ENCODE peak calls at places on chromosomes 4 and X, in seven cellular contexts. T is upper lobe of right lung; E is WTC11; V is nephron progenitor cell; P is Calu3; O is tibial artery; I is activated T-helper 1 cell treated with anti-CD3 and anti-CD28 coated beads, Interleukin-12 subunit alpha, Interleukin-12 subunit beta, Interleukin-2, Interleukin-4 antibody, amounts not matched to agents 30 ng/mL and 10 ng/mL and 1 ng/mL, durations not matched to agents 14 hours and 24 hours and 36 hours. M is an unnamed sample.

GRCh38 chrX:70479970-70480659 is 35.5 kb downstream of the DLG3 start:
- DNase-seq in T (no peak), E (no peak), V (no peak), P (peak), O (no peak), I (no peak), M (no peak)

GRCh38 chrX:10055430-10055829 is 88.3 kb downstream of the CLDN34 start:
- DNase-seq in T (no peak), E (no peak), V (no peak), P (no peak), O (no peak), I (no peak), M (no peak)

GRCh38 chr4:107801766-107802211 is 22.9 kb upstream of the SGMS2 start:
- DNase-seq in T (no peak), E (no peak), V (no peak), P (no peak), O (no peak), I (no peak), M (no peak)

GRCh38 chr4:24564488-24564887 is 19.9 kb downstream of the DHX15 start:
- DNase-seq in T (no peak), E (no peak), V (no peak), P (no peak), O (no peak), I (no peak), M (no peak)

GRCh38 chrX:69179380-69179911 is 14.2 kb upstream of the PJA1 start:
- DNase-seq in T (no peak), E (peak), V (peak), P (no peak), O (no peak), I (no peak), M (no peak)

GRCh38 chrX:27890611-27891010 is 82.8 kb downstream of the MAGEB10 start:
- DNase-seq in T (no peak), E (no peak), V (no peak), P (no peak), O (no peak), I (no peak), M (no peak)

GRCh38 chr4:10611673-10612072 is 72.9 kb downstream of the CLNK start:
- DNase-seq in T (no peak), E (no peak), V (no peak), P (peak), O (no peak), I (no peak), M (no peak)

GRCh38 chr4:170868191-170868590 is 778.4 kb upstream of the AADAT start:
- DNase-seq in T (no peak), E (no peak), V (no peak), P (no peak), O (no peak), I (no peak), M (no peak)

GRCh38 chr4:138834029-138834428 is 181.6 kb upstream of the NOCT start:
- DNase-seq in T (no peak), E (no peak), V (no peak), P (no peak), O (no peak), I (no peak), M (no peak)

GRCh38 chr4:106409901-106410889 is 41.6 kb upstream of the GIMD1 start:
- DNase-seq in T (no peak), E (peak), V (no peak), P (no peak), O (no peak), I (no peak), M (no peak)

M was measured in HepG2.